ENCODE peak calls at places on chromosomes 4 and X, in six cellular contexts. V, H, X, G, P and A are unnamed samples.

GRCh38 chr4:52288212-52288611 is 237.1 kb downstream of the SPATA18 start:
- DNase-seq in V (no peak), X (no peak), G (no peak), P (no peak), H (no peak), A (no peak)

GRCh38 chr4:23260510-23260909 is 567.8 kb downstream of the GBA3 start:
- DNase-seq in P (no peak), V (no peak), G (no peak), X (no peak), H (no peak), A (no peak)

GRCh38 chr4:105058177-105058812 is 88.4 kb upstream of the TET2 start:
- DNase-seq in X (no peak), G (no peak), V (no peak), P (no peak), H (no peak), A (no peak)

GRCh38 chr4:152556814-152557213 is 20.9 kb upstream of the FBXW7 start:
- DNase-seq in H (no peak), P (no peak), G (no peak), X (no peak), V (no peak), A (no peak)

GRCh38 chrX:155761185-155761584 is 120.0 kb upstream of the VAMP7 start:
- DNase-seq in H (no peak), X (no peak), P (no peak), G (no peak), V (no peak), A (no peak)

GRCh38 chr4:8257854-8258253 is 11.7 kb upstream of the HTRA3 start:
- DNase-seq in P (no peak), G (no peak), X (no peak), V (no peak), H (no peak), A (no peak)

GRCh38 chr4:159174645-159175147 is 71.8 kb downstream of the RAPGEF2 start:
- DNase-seq in V (no peak), P (no peak), H (no peak), G (no peak), X (no peak), A (no peak)

GRCh38 chr4:152572417-152573086 is 36.7 kb upstream of the FBXW7 start:
- DNase-seq in P (no peak), G (no peak), V (no peak), X (no peak), H (no peak), A (no peak)